ENCODE peak calls at places on chromosomes 11 and 22, in four cellular contexts. N is HepG2, H is upper lobe of left lung, J is GM23338. Q is an unnamed sample. For H3K4me1, the result is how much of the 10 kb centered on the place peaks cover.

GRCh38 chr11:80350541-80350940 is 909.7 kb upstream of the TENM4 start:
- ATAC-seq in N (no peak), H (no peak), J (no peak), Q (no peak)

GRCh38 chr22:35208003-35208402 is 49.3 kb upstream of the HMGXB4 start:
- ATAC-seq in N (peak), H (no peak), J (no peak), Q (no peak)

GRCh38 chr11:106311531-106312230 is 234.2 kb downstream of the AASDHPPT start:
- ATAC-seq in N (no peak), H (no peak), J (no peak), Q (no peak)

GRCh38 chr11:126284829-126285228 is 1.9 kb downstream of the TIRAP start:
- ATAC-seq in N (no peak), H (no peak), J (no peak), Q (no peak)

GRCh38 chr11:4491878-4492606 is 9.6 kb downstream of the OR52K1 start:
- ATAC-seq in N (no peak), H (no peak), J (no peak), Q (no peak)

GRCh38 chr11:96063053-96063452 is 139.1 kb upstream of the MTMR2 start:
- ATAC-seq in N (no peak), H (no peak), J (no peak), Q (no peak)

GRCh38 chr11:75945925-75946324 is 130.9 kb downstream of the UVRAG start:
- ATAC-seq in N (no peak), H (no peak), J (no peak), Q (no peak)

GRCh38 chr11:119599864-119600593 is 129.0 kb downstream of the NECTIN1 start:
- ATAC-seq in N (no peak), H (no peak), J (no peak), Q (no peak)

GRCh38 chr11:71222318-71223080 is 29.9 kb downstream of the SHANK2 start:
- ATAC-seq in N (no peak), H (no peak), J (no peak), Q (peak)

GRCh38 chr11:1425439-1425838 is 35.7 kb downstream of the BRSK2 start:
- ATAC-seq in N (no peak), H (no peak), J (no peak), Q (no peak)

GRCh38 chr11:128399186-128399585 is 188.2 kb downstream of the ETS1 start:
- ATAC-seq in N (no peak), H (no peak), J (no peak), Q (no peak)

GRCh38 chr22:46381142-46381541 is 45.6 kb downstream of the TRMU start:
- ATAC-seq in N (no peak), H (no peak), J (no peak), Q (no peak)

GRCh38 chr22:46414704-46415103 is 79.2 kb downstream of the TRMU start:
- ATAC-seq in N (no peak), H (no peak), J (no peak), Q (no peak)

GRCh38 chr11:47611240-47611863 is 17.1 kb upstream of the C1QTNF4 start:
- ATAC-seq in N (peak), H (no peak), J (no peak), Q (no peak)

GRCh38 chr11:117426297-117426685 is 98.6 kb downstream of the CEP164 start:
- ATAC-seq in N (peak), H (peak), J (peak), Q (peak)

GRCh38 chr11:94655951-94656350 is 88.8 kb downstream of the PIWIL4 start:
- ATAC-seq in N (no peak), H (no peak), J (no peak), Q (no peak)

GRCh38 chr11:6354651-6355485 is 34.6 kb upstream of the CAVIN3 start:
- ATAC-seq in N (peak), H (no peak), J (no peak), Q (no peak)

GRCh38 chr11:82355313-82355823 is 378.3 kb downstream of the FAM181B start:
- ATAC-seq in N (no peak), H (no peak), J (no peak), Q (no peak)

GRCh38 chr11:130979386-130979972 is 63.2 kb upstream of the SNX19 start:
- ATAC-seq in N (no peak), H (no peak), J (peak), Q (no peak)

GRCh38 chr11:76768091-76769047 is 14.8 kb upstream of the TSKU start:
- ATAC-seq in N (peak), H (peak), J (peak), Q (peak)

GRCh38 chr11:119681537-119681936 is 47.5 kb downstream of the NECTIN1 start:
- ATAC-seq in N (peak), H (no peak), J (peak), Q (no peak)

GRCh38 chr11:76587810-76588454 is 82.6 kb downstream of the LRRC32 start:
- ATAC-seq in N (no peak), H (no peak), J (no peak), Q (no peak)

GRCh38 chr22:25030636-25031035 is 78.1 kb downstream of the KIAA1671 start:
- ATAC-seq in N (no peak), H (peak), J (no peak), Q (no peak)

GRCh38 chr11:6646631-6647281 is 8.9 kb downstream of the DCHS1 start:
- ATAC-seq in N (no peak), H (peak), J (peak), Q (peak)

GRCh38 chr22:42673898-42674390 is 24.8 kb upstream of the CYB5R3 start:
- ATAC-seq in N (peak), H (peak), J (peak), Q (peak)

GRCh38 chr11:133955091-133955846 is 1.5 kb downstream of the IGSF9B start:
- ATAC-seq in N (no peak), H (no peak), J (peak), Q (peak)

GRCh38 chr11:41177791-41178190 is 281.7 kb downstream of the LRRC4C start:
- ATAC-seq in N (no peak), H (no peak), J (no peak), Q (no peak)

DNA sequence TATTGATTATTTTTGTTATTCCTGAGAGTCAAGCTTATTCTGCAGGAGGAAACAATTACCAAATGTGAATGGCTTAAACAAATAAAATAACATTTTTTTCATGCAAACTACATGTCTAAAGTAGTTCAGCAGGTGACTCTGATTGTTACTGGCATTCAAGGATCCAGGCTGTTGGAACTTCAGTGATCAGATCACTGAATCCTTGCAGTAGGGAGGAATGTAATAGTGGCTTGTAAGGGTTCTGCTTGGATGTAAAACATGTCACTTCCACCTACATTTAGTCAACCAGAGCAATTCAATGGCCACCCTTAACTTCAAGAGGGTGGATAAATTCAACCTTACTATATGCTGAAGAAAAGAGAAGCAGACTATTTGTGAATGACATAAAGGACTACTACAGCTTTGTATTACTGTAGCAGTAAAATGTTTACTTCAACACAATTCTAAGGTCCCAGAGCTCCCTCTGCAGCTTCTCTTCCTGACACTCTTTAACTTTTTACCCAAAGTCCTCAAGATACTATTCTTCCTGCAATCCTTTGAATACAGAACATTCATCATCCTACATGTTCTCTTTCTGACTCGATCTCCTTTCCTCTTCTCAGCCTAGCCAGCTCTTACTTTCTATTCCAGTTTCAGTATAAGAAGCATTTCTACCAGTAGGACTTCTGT is 284.0 kb downstream of the LRRC4C start:
- ATAC-seq in N (no peak), H (no peak), J (peak), Q (no peak)
- TF ChIP-seq CTCF in N (peak), H (no peak), J (peak), Q (no peak)

DNA sequence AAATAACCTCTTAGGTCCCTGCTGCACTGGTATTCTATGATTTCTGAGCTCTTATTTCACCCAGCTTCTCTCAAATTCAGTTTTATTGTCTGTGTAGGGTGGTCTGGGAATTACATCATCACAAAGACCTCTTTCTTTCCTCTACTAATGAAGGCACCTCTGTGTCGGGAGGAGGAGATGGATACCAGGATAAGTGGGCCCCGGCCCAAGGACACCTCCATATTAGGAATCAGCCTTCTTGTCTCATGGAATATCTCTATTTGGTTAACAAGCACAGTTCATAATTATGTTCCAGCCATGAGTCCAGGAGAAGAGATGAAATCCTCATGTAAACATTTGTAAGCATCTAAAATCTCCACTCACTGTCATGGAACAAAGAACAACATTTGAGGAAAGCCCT is 9.4 kb downstream of the PARVA start:
- ATAC-seq in N (peak), H (no peak), J (no peak), Q (no peak)
- TF ChIP-seq POLR2AphosphoS5 in N (no peak), H (no peak), J (no peak), Q (no peak)

DNA sequence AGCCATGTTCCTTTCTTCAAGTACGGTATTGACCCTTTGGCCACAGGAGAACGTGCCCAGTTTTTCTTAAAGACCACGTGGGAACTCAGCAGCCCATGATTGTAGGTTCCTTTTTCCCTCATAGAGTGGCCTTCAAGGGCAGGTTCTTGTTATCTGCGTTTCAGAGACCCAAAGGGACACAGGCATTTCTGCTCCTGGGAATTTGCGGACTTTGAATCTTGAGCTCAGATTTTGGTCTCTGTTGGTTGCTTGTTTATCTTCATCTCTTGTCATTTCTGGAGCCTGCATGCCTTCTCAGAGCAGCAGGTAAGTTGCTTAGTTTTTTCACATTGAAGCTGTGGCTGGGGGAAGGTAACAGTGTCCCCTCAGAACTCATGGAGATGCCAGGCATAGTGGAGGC is 12.0 kb downstream of the MARK2 start:
- ATAC-seq in N (no peak), H (no peak), J (no peak), Q (no peak)
- H3K4me1 ChIP-seq in N (under half), H (half or more), J (under half), Q (under half)

GRCh38 chr11:74485868-74486267 is 7.7 kb downstream of the LIPT2 start:
- ATAC-seq in N (no peak), H (no peak), J (no peak), Q (no peak)

GRCh38 chr11:74492084-74492483 is 1.4 kb downstream of the LIPT2 start:
- ATAC-seq in N (no peak), H (no peak), J (no peak), Q (no peak)

GRCh38 chr11:74492974-74493815 is at the start of gene LIPT2:
- ATAC-seq in N (peak), H (peak), J (peak), Q (peak)

GRCh38 chr11:74490945-74491344 is 2.6 kb downstream of the LIPT2 start:
- ATAC-seq in N (no peak), H (no peak), J (no peak), Q (no peak)

GRCh38 chr11:74487875-74488274 is 5.6 kb downstream of the LIPT2 start:
- ATAC-seq in N (peak), H (no peak), J (peak), Q (no peak)
- TF ChIP-seq CTCF in N (peak), H (no peak), J (peak), Q (no peak)

DNA sequence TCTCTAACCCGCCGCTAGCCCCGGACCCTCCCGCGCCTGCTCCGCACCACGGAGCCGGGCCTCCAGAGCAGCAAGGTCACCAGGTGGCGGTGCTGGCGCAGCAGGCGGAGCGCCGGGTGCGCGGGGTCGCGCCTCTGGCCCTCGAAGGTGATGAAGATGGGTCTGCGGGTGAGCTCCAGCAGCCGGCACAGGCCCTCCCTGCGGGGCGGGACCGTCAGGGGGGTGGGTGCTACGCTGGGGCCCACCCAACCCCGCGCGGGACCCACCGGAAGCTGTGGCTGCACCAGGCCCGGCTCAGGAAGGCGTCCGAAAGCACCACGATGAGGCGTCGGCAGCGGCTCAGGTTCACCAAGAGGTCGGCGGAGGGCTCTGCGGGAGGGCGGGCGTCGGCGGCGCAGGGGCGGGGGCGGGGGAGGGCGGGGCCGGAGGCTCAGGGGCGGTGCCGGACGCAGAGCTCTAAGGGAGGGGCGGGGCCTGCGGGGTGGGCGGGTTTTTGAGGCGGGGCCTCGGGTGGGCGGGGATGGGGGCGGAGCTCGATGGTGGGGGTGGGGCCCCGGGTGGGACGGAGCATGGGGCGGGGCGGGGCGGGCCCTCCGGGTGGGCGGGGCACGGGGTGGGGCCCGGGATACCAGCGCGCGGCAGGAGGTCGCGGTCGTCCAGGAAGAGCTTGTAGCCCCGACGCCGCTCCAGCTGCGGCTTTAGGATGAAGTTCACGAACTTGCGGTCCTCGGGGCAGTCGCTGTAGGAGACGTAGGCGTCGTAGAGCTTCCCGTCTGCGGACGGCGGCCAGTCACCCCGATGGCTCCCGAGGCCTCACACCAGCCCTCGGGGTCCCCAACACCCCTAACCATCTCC is 7.8 kb downstream of the SIGIRR start:
- ATAC-seq in N (no peak), H (peak), J (peak), Q (peak)
- TF ChIP-seq POLR2AphosphoS5 in N (no peak), H (peak), J (peak), Q (no peak)

GRCh38 chr11:69400140-69400539 is 81.3 kb upstream of the LINC01488 start:
- ATAC-seq in N (no peak), H (no peak), J (no peak), Q (no peak)

GRCh38 chr11:69403556-69404215 is 77.8 kb upstream of the LINC01488 start:
- ATAC-seq in N (no peak), H (no peak), J (no peak), Q (no peak)

GRCh38 chr11:69401715-69402114 is 79.7 kb upstream of the LINC01488 start:
- ATAC-seq in N (no peak), H (no peak), J (no peak), Q (no peak)

GRCh38 chr11:69400769-69401590 is 80.5 kb upstream of the LINC01488 start:
- ATAC-seq in N (no peak), H (no peak), J (no peak), Q (no peak)

DNA sequence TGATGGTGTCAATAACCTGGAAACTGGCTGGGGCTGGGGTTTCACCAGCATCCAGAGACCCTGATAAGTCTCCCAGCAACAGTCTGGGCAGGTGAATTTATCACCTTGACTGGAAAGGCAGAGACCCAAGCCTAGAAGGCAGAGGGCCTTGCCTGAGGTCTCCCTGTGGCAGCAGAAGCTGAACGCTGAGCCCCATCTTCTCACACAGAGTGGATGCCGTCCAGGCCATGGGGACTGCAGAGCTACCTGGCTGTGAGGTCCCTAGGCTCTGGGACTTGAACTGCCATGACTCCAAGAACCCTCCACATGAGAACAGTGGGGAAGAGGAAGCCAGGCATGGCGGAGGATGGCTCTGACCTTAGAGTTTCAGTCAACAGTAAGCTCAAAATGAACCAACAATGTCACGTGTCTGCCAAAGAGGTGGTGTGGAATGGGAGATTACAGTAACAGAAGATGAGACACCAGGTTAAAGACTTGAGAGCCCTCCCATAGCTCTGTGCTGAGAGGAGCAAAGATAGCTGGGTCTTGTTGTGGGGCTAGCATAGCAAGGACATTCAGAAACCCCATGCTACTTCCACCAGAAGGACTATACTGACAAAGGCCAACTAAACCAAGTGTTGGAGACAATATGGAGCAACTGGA is 79.1 kb upstream of the LINC01488 start:
- ATAC-seq in N (no peak), H (no peak), J (no peak), Q (no peak)
- H3K4me1 ChIP-seq in N (under half), H (under half), J (under half), Q (under half)

Q was measured in gastroesophageal sphincter.